ENCODE peak calls at places on chromosome 13, in seven cellular contexts. One of them, this sample, is unnamed.

GRCh38 chr13:66864627-66865026 is 365.5 kb downstream of the PCDH9 start:
- DNase-seq in PC-3: no peak
- DNase-seq in SW 1271: no peak
- DNase-seq in fibroblast of gingiva: no peak
- DNase-seq in amniotic epithelial cell: no peak
- DNase-seq in NCI-H1930: no peak
- DNase-seq in immature natural killer cell: no peak
- DNase-seq in this sample: no peak

GRCh38 chr13:99892189-99892588 is 79.4 kb downstream of the ZIC5 start:
- DNase-seq in PC-3: no peak
- DNase-seq in fibroblast of gingiva: no peak
- DNase-seq in amniotic epithelial cell: no peak
- DNase-seq in SW 1271: no peak
- DNase-seq in NCI-H1930: no peak
- DNase-seq in immature natural killer cell: no peak
- DNase-seq in this sample: peak; percentile 15

GRCh38 chr13:29861694-29862110 is 11.3 kb upstream of the UBL3 start:
- DNase-seq in amniotic epithelial cell: peak; percentile 95
- DNase-seq in PC-3: peak; percentile 82
- DNase-seq in immature natural killer cell: no peak
- DNase-seq in NCI-H1930: no peak
- DNase-seq in fibroblast of gingiva: no peak
- DNase-seq in SW 1271: no peak
- DNase-seq in this sample: no peak

GRCh38 chr13:91652389-91652788 is 254.0 kb downstream of the GPC5 start:
- DNase-seq in SW 1271: no peak
- DNase-seq in fibroblast of gingiva: no peak
- DNase-seq in amniotic epithelial cell: no peak
- DNase-seq in immature natural killer cell: no peak
- DNase-seq in NCI-H1930: no peak
- DNase-seq in PC-3: no peak
- DNase-seq in this sample: no peak

GRCh38 chr13:110317496-110318195 is 10.6 kb downstream of the COL4A2 start:
- DNase-seq in amniotic epithelial cell: no peak
- DNase-seq in NCI-H1930: no peak
- DNase-seq in fibroblast of gingiva: no peak
- DNase-seq in SW 1271: no peak
- DNase-seq in PC-3: no peak
- DNase-seq in immature natural killer cell: no peak
- DNase-seq in this sample: no peak

GRCh38 chr13:83895994-83896580 is 13.8 kb upstream of the SLITRK1 start:
- DNase-seq in SW 1271: peak; percentile 26
- DNase-seq in fibroblast of gingiva: no peak
- DNase-seq in immature natural killer cell: no peak
- DNase-seq in NCI-H1930: no peak
- DNase-seq in PC-3: peak; percentile 76
- DNase-seq in amniotic epithelial cell: no peak
- DNase-seq in this sample: no peak

GRCh38 chr13:73261739-73262216 is 203.0 kb downstream of the KLF5 start:
- DNase-seq in SW 1271: no peak
- DNase-seq in NCI-H1930: no peak
- DNase-seq in PC-3: peak; percentile 48
- DNase-seq in fibroblast of gingiva: no peak
- DNase-seq in amniotic epithelial cell: peak; percentile 65
- DNase-seq in immature natural killer cell: no peak
- DNase-seq in this sample: no peak

GRCh38 chr13:96816261-96816660 is 178.0 kb downstream of the OXGR1 start:
- DNase-seq in SW 1271: no peak
- DNase-seq in fibroblast of gingiva: peak; percentile 91
- DNase-seq in amniotic epithelial cell: peak; percentile 65
- DNase-seq in NCI-H1930: no peak
- DNase-seq in PC-3: no peak
- DNase-seq in immature natural killer cell: no peak
- DNase-seq in this sample: no peak

GRCh38 chr13:80048802-80049201 is 292.1 kb downstream of the SPRY2 start:
- DNase-seq in PC-3: peak; percentile 91
- DNase-seq in fibroblast of gingiva: peak; percentile 95
- DNase-seq in amniotic epithelial cell: peak; percentile 97
- DNase-seq in NCI-H1930: no peak
- DNase-seq in SW 1271: peak; percentile 80
- DNase-seq in immature natural killer cell: peak; percentile 28
- DNase-seq in this sample: peak; percentile 1

GRCh38 chr13:25468330-25469178 is 96.8 kb downstream of the ATP8A2 start:
- DNase-seq in NCI-H1930: peak; percentile 81
- DNase-seq in fibroblast of gingiva: no peak
- DNase-seq in PC-3: no peak
- DNase-seq in amniotic epithelial cell: peak; percentile 32
- DNase-seq in immature natural killer cell: no peak
- DNase-seq in SW 1271: no peak
- DNase-seq in this sample: peak; percentile 56

GRCh38 chr13:31282741-31283455 is 83.1 kb downstream of the B3GLCT start:
- DNase-seq in immature natural killer cell: no peak
- DNase-seq in fibroblast of gingiva: no peak
- DNase-seq in NCI-H1930: no peak
- DNase-seq in amniotic epithelial cell: no peak
- DNase-seq in PC-3: peak; percentile 1
- DNase-seq in SW 1271: no peak
- DNase-seq in this sample: no peak

GRCh38 chr13:30423891-30424290 is 1.6 kb downstream of the UBE2L5 start:
- DNase-seq in PC-3: no peak
- DNase-seq in SW 1271: no peak
- DNase-seq in amniotic epithelial cell: no peak
- DNase-seq in fibroblast of gingiva: no peak
- DNase-seq in immature natural killer cell: no peak
- DNase-seq in NCI-H1930: no peak
- DNase-seq in this sample: no peak

GRCh38 chr13:37595162-37595561 is 3.4 kb downstream of the POSTN start:
- DNase-seq in immature natural killer cell: no peak
- DNase-seq in SW 1271: no peak
- DNase-seq in PC-3: no peak
- DNase-seq in fibroblast of gingiva: no peak
- DNase-seq in amniotic epithelial cell: peak; percentile 93
- DNase-seq in NCI-H1930: no peak
- DNase-seq in this sample: no peak

GRCh38 chr13:63699948-63700347 is 2284.3 kb upstream of the PCDH20 start:
- DNase-seq in fibroblast of gingiva: no peak
- DNase-seq in PC-3: no peak
- DNase-seq in NCI-H1930: no peak
- DNase-seq in SW 1271: no peak
- DNase-seq in amniotic epithelial cell: no peak
- DNase-seq in immature natural killer cell: no peak
- DNase-seq in this sample: no peak

GRCh38 chr13:88097541-88097940 is 426.4 kb downstream of the SLITRK5 start:
- DNase-seq in fibroblast of gingiva: no peak
- DNase-seq in SW 1271: no peak
- DNase-seq in amniotic epithelial cell: no peak
- DNase-seq in PC-3: no peak
- DNase-seq in NCI-H1930: no peak
- DNase-seq in immature natural killer cell: no peak
- DNase-seq in this sample: no peak

GRCh38 chr13:107650081-107650701 is 565.1 kb downstream of the LIG4 start:
- DNase-seq in amniotic epithelial cell: peak; percentile 50
- DNase-seq in NCI-H1930: no peak
- DNase-seq in fibroblast of gingiva: peak; percentile 38
- DNase-seq in SW 1271: no peak
- DNase-seq in PC-3: peak; percentile 61
- DNase-seq in immature natural killer cell: peak; percentile 2
- DNase-seq in this sample: no peak

GRCh38 chr13:75685239-75685697 is 49.1 kb downstream of the LMO7 start:
- DNase-seq in SW 1271: peak; percentile 19
- DNase-seq in fibroblast of gingiva: peak; percentile 77
- DNase-seq in PC-3: peak; percentile 71
- DNase-seq in amniotic epithelial cell: peak; percentile 94
- DNase-seq in NCI-H1930: peak; percentile 24
- DNase-seq in immature natural killer cell: no peak
- DNase-seq in this sample: peak; percentile 46

GRCh38 chr13:32022292-32022691 is 9.3 kb upstream of the FRY start:
- DNase-seq in fibroblast of gingiva: no peak
- DNase-seq in immature natural killer cell: no peak
- DNase-seq in PC-3: no peak
- DNase-seq in NCI-H1930: no peak
- DNase-seq in SW 1271: no peak
- DNase-seq in amniotic epithelial cell: peak; percentile 80
- DNase-seq in this sample: no peak

GRCh38 chr13:95100525-95101121 is 200.6 kb downstream of the ABCC4 start:
- DNase-seq in fibroblast of gingiva: peak; percentile 19
- DNase-seq in NCI-H1930: no peak
- DNase-seq in PC-3: peak; percentile 97
- DNase-seq in SW 1271: peak; percentile 45
- DNase-seq in amniotic epithelial cell: peak; percentile 62
- DNase-seq in immature natural killer cell: no peak
- DNase-seq in this sample: no peak

GRCh38 chr13:21971662-21972635 is 301.1 kb downstream of the FGF9 start:
- DNase-seq in amniotic epithelial cell: no peak
- DNase-seq in fibroblast of gingiva: no peak
- DNase-seq in SW 1271: no peak
- DNase-seq in immature natural killer cell: no peak
- DNase-seq in PC-3: no peak
- DNase-seq in NCI-H1930: no peak
- DNase-seq in this sample: no peak

GRCh38 chr13:39035204-39035603 is 2.7 kb downstream of the PROSER1 start:
- DNase-seq in immature natural killer cell: no peak
- DNase-seq in PC-3: no peak
- DNase-seq in amniotic epithelial cell: no peak
- DNase-seq in fibroblast of gingiva: no peak
- DNase-seq in SW 1271: no peak
- DNase-seq in NCI-H1930: no peak
- DNase-seq in this sample: no peak

GRCh38 chr13:100176781-100177389 is 88.0 kb downstream of the PCCA start:
- DNase-seq in SW 1271: no peak
- DNase-seq in NCI-H1930: no peak
- DNase-seq in fibroblast of gingiva: peak; percentile 37
- DNase-seq in immature natural killer cell: no peak
- DNase-seq in amniotic epithelial cell: peak; percentile 18
- DNase-seq in PC-3: no peak
- DNase-seq in this sample: no peak

GRCh38 chr13:51278426-51279130 is 56.4 kb downstream of the FAM124A start:
- DNase-seq in SW 1271: no peak
- DNase-seq in amniotic epithelial cell: no peak
- DNase-seq in NCI-H1930: no peak
- DNase-seq in immature natural killer cell: no peak
- DNase-seq in fibroblast of gingiva: no peak
- DNase-seq in PC-3: no peak
- DNase-seq in this sample: no peak

GRCh38 chr13:105598551-105598950 is 936.9 kb downstream of the EFNB2 start:
- DNase-seq in fibroblast of gingiva: no peak
- DNase-seq in immature natural killer cell: no peak
- DNase-seq in SW 1271: no peak
- DNase-seq in amniotic epithelial cell: peak; percentile 93
- DNase-seq in NCI-H1930: no peak
- DNase-seq in PC-3: no peak
- DNase-seq in this sample: no peak

GRCh38 chr13:27958928-27959539 is 10.1 kb downstream of the CDX2 start:
- DNase-seq in NCI-H1930: no peak
- DNase-seq in amniotic epithelial cell: no peak
- DNase-seq in SW 1271: no peak
- DNase-seq in immature natural killer cell: no peak
- DNase-seq in fibroblast of gingiva: no peak
- DNase-seq in PC-3: no peak
- DNase-seq in this sample: no peak

GRCh38 chr13:33230178-33230881 is 55.2 kb downstream of the STARD13 start:
- DNase-seq in immature natural killer cell: no peak
- DNase-seq in PC-3: peak; percentile 63
- DNase-seq in amniotic epithelial cell: peak; percentile 82
- DNase-seq in NCI-H1930: no peak
- DNase-seq in fibroblast of gingiva: peak; percentile 84
- DNase-seq in SW 1271: peak; percentile 33
- DNase-seq in this sample: no peak

GRCh38 chr13:109272595-109273325 is 513.6 kb downstream of the IRS2 start:
- DNase-seq in fibroblast of gingiva: no peak
- DNase-seq in PC-3: no peak
- DNase-seq in NCI-H1930: no peak
- DNase-seq in SW 1271: no peak
- DNase-seq in amniotic epithelial cell: peak; percentile 49
- DNase-seq in immature natural killer cell: no peak
- DNase-seq in this sample: no peak

GRCh38 chr13:101429733-101430132 is 13.4 kb upstream of the NALCN start:
- DNase-seq in amniotic epithelial cell: peak; percentile 42
- DNase-seq in SW 1271: no peak
- DNase-seq in immature natural killer cell: no peak
- DNase-seq in fibroblast of gingiva: no peak
- DNase-seq in NCI-H1930: no peak
- DNase-seq in PC-3: no peak
- DNase-seq in this sample: no peak

GRCh38 chr13:111398715-111399299 is 78.4 kb downstream of the TEX29 start:
- DNase-seq in fibroblast of gingiva: no peak
- DNase-seq in PC-3: no peak
- DNase-seq in NCI-H1930: no peak
- DNase-seq in immature natural killer cell: no peak
- DNase-seq in amniotic epithelial cell: no peak
- DNase-seq in SW 1271: no peak
- DNase-seq in this sample: no peak

GRCh38 chr13:70849267-70849666 is 741.0 kb upstream of the KLHL1 start:
- DNase-seq in amniotic epithelial cell: no peak
- DNase-seq in NCI-H1930: no peak
- DNase-seq in immature natural killer cell: no peak
- DNase-seq in fibroblast of gingiva: no peak
- DNase-seq in SW 1271: no peak
- DNase-seq in PC-3: peak; percentile 46
- DNase-seq in this sample: no peak

GRCh38 chr13:98397221-98397620 is 179.7 kb downstream of the STK24 start:
- DNase-seq in fibroblast of gingiva: peak; percentile 18
- DNase-seq in PC-3: no peak
- DNase-seq in NCI-H1930: no peak
- DNase-seq in SW 1271: no peak
- DNase-seq in immature natural killer cell: no peak
- DNase-seq in amniotic epithelial cell: peak; percentile 32
- DNase-seq in this sample: no peak

GRCh38 chr13:45055198-45055901 is 65.0 kb upstream of the GTF2F2 start:
- DNase-seq in PC-3: peak; percentile 93
- DNase-seq in NCI-H1930: no peak
- DNase-seq in immature natural killer cell: no peak
- DNase-seq in SW 1271: peak; percentile 63
- DNase-seq in amniotic epithelial cell: peak; percentile 93
- DNase-seq in fibroblast of gingiva: peak; percentile 80
- DNase-seq in this sample: no peak

GRCh38 chr13:113928701-113929627 is 44.9 kb downstream of the C13orf46 start:
- DNase-seq in NCI-H1930: no peak
- DNase-seq in immature natural killer cell: no peak
- DNase-seq in fibroblast of gingiva: peak; percentile 98
- DNase-seq in amniotic epithelial cell: peak; percentile 71
- DNase-seq in PC-3: no peak
- DNase-seq in SW 1271: no peak
- DNase-seq in this sample: no peak

GRCh38 chr13:99995503-99996176 is 14.1 kb downstream of the ZIC2 start:
- DNase-seq in PC-3: no peak
- DNase-seq in immature natural killer cell: no peak
- DNase-seq in SW 1271: no peak
- DNase-seq in fibroblast of gingiva: no peak
- DNase-seq in NCI-H1930: peak; percentile 52
- DNase-seq in amniotic epithelial cell: no peak
- DNase-seq in this sample: peak; percentile 31

GRCh38 chr13:91185294-91185863 is 162.1 kb upstream of the MIR17HG start:
- DNase-seq in immature natural killer cell: no peak
- DNase-seq in amniotic epithelial cell: peak; percentile 33
- DNase-seq in SW 1271: peak; percentile 13
- DNase-seq in fibroblast of gingiva: no peak
- DNase-seq in PC-3: peak; percentile 54
- DNase-seq in NCI-H1930: no peak
- DNase-seq in this sample: peak; percentile 38

GRCh38 chr13:75202981-75203380 is 279.0 kb downstream of the TBC1D4 start:
- DNase-seq in fibroblast of gingiva: no peak
- DNase-seq in NCI-H1930: no peak
- DNase-seq in amniotic epithelial cell: peak; percentile 55
- DNase-seq in immature natural killer cell: no peak
- DNase-seq in SW 1271: no peak
- DNase-seq in PC-3: no peak
- DNase-seq in this sample: no peak

GRCh38 chr13:106490887-106491321 is 44.6 kb downstream of the EFNB2 start:
- DNase-seq in SW 1271: no peak
- DNase-seq in PC-3: no peak
- DNase-seq in NCI-H1930: no peak
- DNase-seq in fibroblast of gingiva: no peak
- DNase-seq in immature natural killer cell: peak; percentile 17
- DNase-seq in amniotic epithelial cell: no peak
- DNase-seq in this sample: no peak

GRCh38 chr13:38635030-38635429 is 51.8 kb upstream of the FREM2 start:
- DNase-seq in NCI-H1930: no peak
- DNase-seq in fibroblast of gingiva: no peak
- DNase-seq in amniotic epithelial cell: no peak
- DNase-seq in SW 1271: no peak
- DNase-seq in immature natural killer cell: no peak
- DNase-seq in PC-3: no peak
- DNase-seq in this sample: no peak

This sample was measured in NCI-H510A treated with DMSO at 0.1 percent for 48 hours.